ENCODE peak calls at places on chromosomes 16 and 17, in six cellular contexts. One of them, this sample, is unnamed.

GRCh38 chr17:55067697-55068439 is 99.3 kb downstream of the STXBP4 start:
- DNase-seq in stimulated activated CD4-positive, alpha-beta T cell treated with anti-CD3 and anti-CD28 coated beads, TNF-alpha, amount 100 ng/mL, for 1 hour: no peak
- DNase-seq in progenitor cell of endocrine pancreas: no peak
- DNase-seq in NAMALWA: no peak
- DNase-seq in skeletal muscle cell: no peak
- DNase-seq in NCI-H2081: no peak
- DNase-seq in this sample: no peak

GRCh38 chr16:72530434-72530833 is 358.5 kb upstream of the PMFBP1 start:
- DNase-seq in stimulated activated CD4-positive, alpha-beta T cell treated with anti-CD3 and anti-CD28 coated beads, TNF-alpha, amount 100 ng/mL, for 1 hour: no peak
- DNase-seq in progenitor cell of endocrine pancreas: no peak
- DNase-seq in NAMALWA: no peak
- DNase-seq in skeletal muscle cell: peak; percentile 22
- DNase-seq in NCI-H2081: no peak
- DNase-seq in this sample: peak; percentile 17

GRCh38 chr17:18916816-18917496 is 35.0 kb upstream of the SLC5A10 start:
- DNase-seq in stimulated activated CD4-positive, alpha-beta T cell treated with anti-CD3 and anti-CD28 coated beads, TNF-alpha, amount 100 ng/mL, for 1 hour: no peak
- DNase-seq in progenitor cell of endocrine pancreas: no peak
- DNase-seq in NAMALWA: peak; percentile 9
- DNase-seq in skeletal muscle cell: no peak
- DNase-seq in NCI-H2081: no peak
- DNase-seq in this sample: no peak

GRCh38 chr17:43398724-43399595 is at the start of gene ARL4D:
- DNase-seq in stimulated activated CD4-positive, alpha-beta T cell treated with anti-CD3 and anti-CD28 coated beads, TNF-alpha, amount 100 ng/mL, for 1 hour: peak; percentile 48
- DNase-seq in progenitor cell of endocrine pancreas: peak; percentile 66
- DNase-seq in NAMALWA: peak; percentile 67
- DNase-seq in skeletal muscle cell: no peak
- DNase-seq in NCI-H2081: peak; percentile 85
- DNase-seq in this sample: peak; percentile 55

GRCh38 chr16:50861451-50861850 is 119.6 kb downstream of the CYLD start:
- DNase-seq in stimulated activated CD4-positive, alpha-beta T cell treated with anti-CD3 and anti-CD28 coated beads, TNF-alpha, amount 100 ng/mL, for 1 hour: no peak
- DNase-seq in progenitor cell of endocrine pancreas: no peak
- DNase-seq in NAMALWA: no peak
- DNase-seq in skeletal muscle cell: no peak
- DNase-seq in NCI-H2081: no peak
- DNase-seq in this sample: no peak

GRCh38 chr16:4991754-4992153 is 33.6 kb downstream of the SEC14L5 start:
- DNase-seq in stimulated activated CD4-positive, alpha-beta T cell treated with anti-CD3 and anti-CD28 coated beads, TNF-alpha, amount 100 ng/mL, for 1 hour: no peak
- DNase-seq in progenitor cell of endocrine pancreas: no peak
- DNase-seq in NAMALWA: no peak
- DNase-seq in skeletal muscle cell: no peak
- DNase-seq in NCI-H2081: no peak
- DNase-seq in this sample: no peak

GRCh38 chr16:84618428-84619102 is 687 bp upstream of the COTL1 start:
- DNase-seq in stimulated activated CD4-positive, alpha-beta T cell treated with anti-CD3 and anti-CD28 coated beads, TNF-alpha, amount 100 ng/mL, for 1 hour: no peak
- DNase-seq in progenitor cell of endocrine pancreas: no peak
- DNase-seq in NAMALWA: no peak
- DNase-seq in skeletal muscle cell: peak; percentile 96
- DNase-seq in NCI-H2081: no peak
- DNase-seq in this sample: peak; percentile 53

GRCh38 chr17:48646183-48647102 is 20.3 kb upstream of the HOXB9 start:
- DNase-seq in stimulated activated CD4-positive, alpha-beta T cell treated with anti-CD3 and anti-CD28 coated beads, TNF-alpha, amount 100 ng/mL, for 1 hour: no peak
- DNase-seq in progenitor cell of endocrine pancreas: no peak
- DNase-seq in NAMALWA: no peak
- DNase-seq in skeletal muscle cell: no peak
- DNase-seq in NCI-H2081: no peak
- DNase-seq in this sample: peak; percentile 73

GRCh38 chr17:39618956-39619785 is 7.6 kb upstream of the PPP1R1B start:
- DNase-seq in stimulated activated CD4-positive, alpha-beta T cell treated with anti-CD3 and anti-CD28 coated beads, TNF-alpha, amount 100 ng/mL, for 1 hour: no peak
- DNase-seq in progenitor cell of endocrine pancreas: no peak
- DNase-seq in NAMALWA: peak; percentile 38
- DNase-seq in skeletal muscle cell: no peak
- DNase-seq in NCI-H2081: no peak
- DNase-seq in this sample: no peak

GRCh38 chr16:55686671-55687070 is 30.9 kb downstream of the SLC6A2 start:
- DNase-seq in stimulated activated CD4-positive, alpha-beta T cell treated with anti-CD3 and anti-CD28 coated beads, TNF-alpha, amount 100 ng/mL, for 1 hour: no peak
- DNase-seq in progenitor cell of endocrine pancreas: no peak
- DNase-seq in NAMALWA: no peak
- DNase-seq in skeletal muscle cell: no peak
- DNase-seq in NCI-H2081: no peak
- DNase-seq in this sample: no peak

GRCh38 chr16:72195609-72196008 is 23.7 kb upstream of the PMFBP1 start:
- DNase-seq in stimulated activated CD4-positive, alpha-beta T cell treated with anti-CD3 and anti-CD28 coated beads, TNF-alpha, amount 100 ng/mL, for 1 hour: no peak
- DNase-seq in progenitor cell of endocrine pancreas: peak; percentile 29
- DNase-seq in NAMALWA: no peak
- DNase-seq in skeletal muscle cell: no peak
- DNase-seq in NCI-H2081: no peak
- DNase-seq in this sample: no peak

GRCh38 chr16:68739964-68740627 is 3.0 kb downstream of the CDH1 start:
- DNase-seq in stimulated activated CD4-positive, alpha-beta T cell treated with anti-CD3 and anti-CD28 coated beads, TNF-alpha, amount 100 ng/mL, for 1 hour: no peak
- DNase-seq in progenitor cell of endocrine pancreas: no peak
- DNase-seq in NAMALWA: no peak
- DNase-seq in skeletal muscle cell: no peak
- DNase-seq in NCI-H2081: no peak
- DNase-seq in this sample: no peak

GRCh38 chr16:50245417-50246298 is 20.7 kb upstream of the ADCY7 start:
- DNase-seq in stimulated activated CD4-positive, alpha-beta T cell treated with anti-CD3 and anti-CD28 coated beads, TNF-alpha, amount 100 ng/mL, for 1 hour: no peak
- DNase-seq in progenitor cell of endocrine pancreas: peak; percentile 51
- DNase-seq in NAMALWA: peak; percentile 39
- DNase-seq in skeletal muscle cell: no peak
- DNase-seq in NCI-H2081: no peak
- DNase-seq in this sample: peak; percentile 96

GRCh38 chr16:4544483-4544882 is 5.9 kb upstream of the CDIP1 start:
- DNase-seq in stimulated activated CD4-positive, alpha-beta T cell treated with anti-CD3 and anti-CD28 coated beads, TNF-alpha, amount 100 ng/mL, for 1 hour: no peak
- DNase-seq in progenitor cell of endocrine pancreas: no peak
- DNase-seq in NAMALWA: no peak
- DNase-seq in skeletal muscle cell: no peak
- DNase-seq in NCI-H2081: no peak
- DNase-seq in this sample: no peak

GRCh38 chr16:88920618-88921602 is 54.5 kb upstream of the PABPN1L start:
- DNase-seq in stimulated activated CD4-positive, alpha-beta T cell treated with anti-CD3 and anti-CD28 coated beads, TNF-alpha, amount 100 ng/mL, for 1 hour: no peak
- DNase-seq in progenitor cell of endocrine pancreas: no peak
- DNase-seq in NAMALWA: no peak
- DNase-seq in skeletal muscle cell: no peak
- DNase-seq in NCI-H2081: peak; percentile 13
- DNase-seq in this sample: no peak

GRCh38 chr17:47225436-47225858 is 16.3 kb downstream of the MYL4 start:
- DNase-seq in stimulated activated CD4-positive, alpha-beta T cell treated with anti-CD3 and anti-CD28 coated beads, TNF-alpha, amount 100 ng/mL, for 1 hour: no peak
- DNase-seq in progenitor cell of endocrine pancreas: no peak
- DNase-seq in NAMALWA: no peak
- DNase-seq in skeletal muscle cell: peak; percentile 87
- DNase-seq in NCI-H2081: no peak
- DNase-seq in this sample: peak; percentile 53

GRCh38 chr16:63187638-63188037 is 1151.4 kb upstream of the CDH8 start:
- DNase-seq in stimulated activated CD4-positive, alpha-beta T cell treated with anti-CD3 and anti-CD28 coated beads, TNF-alpha, amount 100 ng/mL, for 1 hour: no peak
- DNase-seq in progenitor cell of endocrine pancreas: no peak
- DNase-seq in NAMALWA: no peak
- DNase-seq in skeletal muscle cell: no peak
- DNase-seq in NCI-H2081: no peak
- DNase-seq in this sample: no peak

GRCh38 chr17:73613947-73614655 is 30.1 kb downstream of the SDK2 start:
- DNase-seq in stimulated activated CD4-positive, alpha-beta T cell treated with anti-CD3 and anti-CD28 coated beads, TNF-alpha, amount 100 ng/mL, for 1 hour: no peak
- DNase-seq in progenitor cell of endocrine pancreas: no peak
- DNase-seq in NAMALWA: no peak
- DNase-seq in skeletal muscle cell: no peak
- DNase-seq in NCI-H2081: no peak
- DNase-seq in this sample: no peak

GRCh38 chr16:27366687-27367462 is 35.1 kb upstream of the IL21R start:
- DNase-seq in stimulated activated CD4-positive, alpha-beta T cell treated with anti-CD3 and anti-CD28 coated beads, TNF-alpha, amount 100 ng/mL, for 1 hour: no peak
- DNase-seq in progenitor cell of endocrine pancreas: no peak
- DNase-seq in NAMALWA: no peak
- DNase-seq in skeletal muscle cell: no peak
- DNase-seq in NCI-H2081: no peak
- DNase-seq in this sample: no peak

GRCh38 chr17:66228887-66229782 is at the start of gene APOH:
- DNase-seq in stimulated activated CD4-positive, alpha-beta T cell treated with anti-CD3 and anti-CD28 coated beads, TNF-alpha, amount 100 ng/mL, for 1 hour: no peak
- DNase-seq in progenitor cell of endocrine pancreas: no peak
- DNase-seq in NAMALWA: no peak
- DNase-seq in skeletal muscle cell: no peak
- DNase-seq in NCI-H2081: no peak
- DNase-seq in this sample: no peak

GRCh38 chr17:45784583-45785372 is 658 bp downstream of the CRHR1 start:
- DNase-seq in stimulated activated CD4-positive, alpha-beta T cell treated with anti-CD3 and anti-CD28 coated beads, TNF-alpha, amount 100 ng/mL, for 1 hour: no peak
- DNase-seq in progenitor cell of endocrine pancreas: peak; percentile 48
- DNase-seq in NAMALWA: no peak
- DNase-seq in skeletal muscle cell: no peak
- DNase-seq in NCI-H2081: no peak
- DNase-seq in this sample: peak; percentile 38

GRCh38 chr16:11392041-11392581 is 46.9 kb downstream of the RMI2 start:
- DNase-seq in stimulated activated CD4-positive, alpha-beta T cell treated with anti-CD3 and anti-CD28 coated beads, TNF-alpha, amount 100 ng/mL, for 1 hour: no peak
- DNase-seq in progenitor cell of endocrine pancreas: no peak
- DNase-seq in NAMALWA: no peak
- DNase-seq in skeletal muscle cell: no peak
- DNase-seq in NCI-H2081: no peak
- DNase-seq in this sample: no peak

GRCh38 chr17:70405492-70406220 is 236.3 kb downstream of the KCNJ2 start:
- DNase-seq in stimulated activated CD4-positive, alpha-beta T cell treated with anti-CD3 and anti-CD28 coated beads, TNF-alpha, amount 100 ng/mL, for 1 hour: no peak
- DNase-seq in progenitor cell of endocrine pancreas: no peak
- DNase-seq in NAMALWA: no peak
- DNase-seq in skeletal muscle cell: peak; percentile 93
- DNase-seq in NCI-H2081: no peak
- DNase-seq in this sample: no peak

GRCh38 chr17:40190197-40191021 is 13.1 kb downstream of the RAPGEFL1 start:
- DNase-seq in stimulated activated CD4-positive, alpha-beta T cell treated with anti-CD3 and anti-CD28 coated beads, TNF-alpha, amount 100 ng/mL, for 1 hour: no peak
- DNase-seq in progenitor cell of endocrine pancreas: peak; percentile 21
- DNase-seq in NAMALWA: peak; percentile 71
- DNase-seq in skeletal muscle cell: no peak
- DNase-seq in NCI-H2081: no peak
- DNase-seq in this sample: peak; percentile 87

GRCh38 chr17:39152134-39152884 is 872 bp upstream of the PLXDC1 start:
- DNase-seq in stimulated activated CD4-positive, alpha-beta T cell treated with anti-CD3 and anti-CD28 coated beads, TNF-alpha, amount 100 ng/mL, for 1 hour: no peak
- DNase-seq in progenitor cell of endocrine pancreas: no peak
- DNase-seq in NAMALWA: no peak
- DNase-seq in skeletal muscle cell: no peak
- DNase-seq in NCI-H2081: no peak
- DNase-seq in this sample: no peak

GRCh38 chr17:44279586-44280344 is 11.8 kb upstream of the SLC4A1 start:
- DNase-seq in stimulated activated CD4-positive, alpha-beta T cell treated with anti-CD3 and anti-CD28 coated beads, TNF-alpha, amount 100 ng/mL, for 1 hour: no peak
- DNase-seq in progenitor cell of endocrine pancreas: no peak
- DNase-seq in NAMALWA: no peak
- DNase-seq in skeletal muscle cell: peak; percentile 48
- DNase-seq in NCI-H2081: no peak
- DNase-seq in this sample: no peak

GRCh38 chr17:9937164-9937835 is 32.2 kb upstream of the RCVRN start:
- DNase-seq in stimulated activated CD4-positive, alpha-beta T cell treated with anti-CD3 and anti-CD28 coated beads, TNF-alpha, amount 100 ng/mL, for 1 hour: no peak
- DNase-seq in progenitor cell of endocrine pancreas: no peak
- DNase-seq in NAMALWA: no peak
- DNase-seq in skeletal muscle cell: no peak
- DNase-seq in NCI-H2081: no peak
- DNase-seq in this sample: no peak

GRCh38 chr17:46010597-46011186 is 11.6 kb downstream of the STH start:
- DNase-seq in stimulated activated CD4-positive, alpha-beta T cell treated with anti-CD3 and anti-CD28 coated beads, TNF-alpha, amount 100 ng/mL, for 1 hour: no peak
- DNase-seq in progenitor cell of endocrine pancreas: no peak
- DNase-seq in NAMALWA: no peak
- DNase-seq in skeletal muscle cell: no peak
- DNase-seq in NCI-H2081: no peak
- DNase-seq in this sample: no peak

GRCh38 chr16:77437859-77438258 is 3.0 kb upstream of the ADAMTS18 start:
- DNase-seq in stimulated activated CD4-positive, alpha-beta T cell treated with anti-CD3 and anti-CD28 coated beads, TNF-alpha, amount 100 ng/mL, for 1 hour: no peak
- DNase-seq in progenitor cell of endocrine pancreas: no peak
- DNase-seq in NAMALWA: no peak
- DNase-seq in skeletal muscle cell: no peak
- DNase-seq in NCI-H2081: no peak
- DNase-seq in this sample: no peak

GRCh38 chr17:29292992-29293889 is 707 bp downstream of the NUFIP2 start:
- DNase-seq in stimulated activated CD4-positive, alpha-beta T cell treated with anti-CD3 and anti-CD28 coated beads, TNF-alpha, amount 100 ng/mL, for 1 hour: peak; percentile 11
- DNase-seq in progenitor cell of endocrine pancreas: peak; percentile 57
- DNase-seq in NAMALWA: peak; percentile 75
- DNase-seq in skeletal muscle cell: peak; percentile 11
- DNase-seq in NCI-H2081: peak; percentile 42
- DNase-seq in this sample: peak; percentile 77

GRCh38 chr16:48462146-48462740 is 77.0 kb upstream of the SIAH1 start:
- DNase-seq in stimulated activated CD4-positive, alpha-beta T cell treated with anti-CD3 and anti-CD28 coated beads, TNF-alpha, amount 100 ng/mL, for 1 hour: no peak
- DNase-seq in progenitor cell of endocrine pancreas: no peak
- DNase-seq in NAMALWA: no peak
- DNase-seq in skeletal muscle cell: no peak
- DNase-seq in NCI-H2081: no peak
- DNase-seq in this sample: no peak

GRCh38 chr17:73363788-73364522 is 52.2 kb upstream of the CDC42EP4 start:
- DNase-seq in stimulated activated CD4-positive, alpha-beta T cell treated with anti-CD3 and anti-CD28 coated beads, TNF-alpha, amount 100 ng/mL, for 1 hour: no peak
- DNase-seq in progenitor cell of endocrine pancreas: no peak
- DNase-seq in NAMALWA: no peak
- DNase-seq in skeletal muscle cell: no peak
- DNase-seq in NCI-H2081: no peak
- DNase-seq in this sample: no peak

GRCh38 chr17:63881935-63882601 is at the start of gene GH2:
- DNase-seq in stimulated activated CD4-positive, alpha-beta T cell treated with anti-CD3 and anti-CD28 coated beads, TNF-alpha, amount 100 ng/mL, for 1 hour: peak; percentile 5
- DNase-seq in progenitor cell of endocrine pancreas: peak; percentile 41
- DNase-seq in NAMALWA: peak; percentile 76
- DNase-seq in skeletal muscle cell: no peak
- DNase-seq in NCI-H2081: peak; percentile 24
- DNase-seq in this sample: peak; percentile 51

GRCh38 chr16:74603848-74604247 is 3.1 kb downstream of the GLG1 start:
- DNase-seq in stimulated activated CD4-positive, alpha-beta T cell treated with anti-CD3 and anti-CD28 coated beads, TNF-alpha, amount 100 ng/mL, for 1 hour: no peak
- DNase-seq in progenitor cell of endocrine pancreas: no peak
- DNase-seq in NAMALWA: no peak
- DNase-seq in skeletal muscle cell: no peak
- DNase-seq in NCI-H2081: no peak
- DNase-seq in this sample: no peak

This sample was measured in 8988T.